ENCODE peak calls at places on chromosomes 12 and 14, in eight cellular contexts. Q is neural progenitor cell; U is stimulated activated CD8-positive, alpha-beta memory T cell treated with anti-CD3 and anti-CD28 coated beads, Interleukin-7, amount 100 ng/mL, for 1 hour; K is effector CD4-positive, alpha-beta T cell; V is mesothelial cell of epicardium; E is astrocyte of the hippocampus; W is posterior vena cava; A is GM04504. L is an unnamed sample.

GRCh38 chr12:43169115-43169681 is 382.8 kb downstream of the ADAMTS20 start:
- DNase-seq in Q (no peak), W (no peak), E (no peak), U (no peak), K (no peak), V (no peak), A (no peak), L (no peak)

GRCh38 chr14:98909251-98909944 is 362.6 kb downstream of the BCL11B start:
- DNase-seq in E (peak), W (peak), Q (no peak), A (no peak), V (no peak), K (no peak), U (no peak), L (no peak)

GRCh38 chr14:52286659-52287649 is 19.5 kb downstream of the PTGDR start:
- DNase-seq in A (no peak), W (no peak), V (no peak), U (no peak), Q (no peak), E (peak), K (no peak), L (peak)

GRCh38 chr12:34598851-34599529 is 576.7 kb downstream of the ALG10 start:
- DNase-seq in A (no peak), W (peak), E (no peak), U (no peak), K (no peak), Q (no peak), V (no peak), L (no peak)

GRCh38 chr14:34911209-34912150 is 36.3 kb upstream of the BAZ1A start:
- DNase-seq in Q (no peak), U (no peak), E (peak), W (no peak), V (no peak), K (no peak), A (peak), L (peak)

GRCh38 chr12:49507139-49507538 is 31.7 kb upstream of the KCNH3 start:
- DNase-seq in W (no peak), K (no peak), A (no peak), E (peak), Q (no peak), V (no peak), U (no peak), L (peak)

GRCh38 chr14:57512221-57512620 is 18.6 kb upstream of the CCDC198 start:
- DNase-seq in U (no peak), Q (no peak), A (no peak), E (no peak), W (no peak), V (no peak), K (no peak), L (no peak)

GRCh38 chr14:102568115-102568614 is 24.3 kb upstream of the RCOR1 start:
- DNase-seq in W (no peak), U (peak), Q (no peak), A (no peak), V (no peak), K (peak), E (no peak), L (no peak)

GRCh38 chr14:60346706-60347105 is 97.7 kb downstream of the PPM1A start:
- DNase-seq in U (no peak), W (no peak), Q (no peak), V (no peak), K (no peak), A (no peak), E (no peak), L (peak)